ENCODE peak calls at places on chromosome 5, in six cellular contexts. One of them, this sample, is unnamed.

GRCh38 chr5:1974501-1975405 is 92.0 kb upstream of the IRX4 start:
- DNase-seq in HS-27A: no peak
- DNase-seq in posterior cingulate gyrus: no peak
- DNase-seq in A549: no peak
- DNase-seq in tibial nerve: no peak
- DNase-seq in OCI-M1: no peak
- DNase-seq in this sample: no peak

GRCh38 chr5:142717582-142718215 is 31.8 kb upstream of the FGF1 start:
- DNase-seq in tibial nerve: no peak
- DNase-seq in HS-27A: no peak
- DNase-seq in posterior cingulate gyrus: no peak
- DNase-seq in A549: peak
- DNase-seq in OCI-M1: peak
- DNase-seq in this sample: peak

GRCh38 chr5:152560508-152561137 is 155.5 kb upstream of the NMUR2 start:
- DNase-seq in HS-27A: no peak
- DNase-seq in tibial nerve: peak
- DNase-seq in posterior cingulate gyrus: peak
- DNase-seq in A549: peak
- DNase-seq in OCI-M1: peak
- DNase-seq in this sample: peak

GRCh38 chr5:56200856-56201638 is 32.1 kb downstream of the ANKRD55 start:
- DNase-seq in HS-27A: no peak
- DNase-seq in posterior cingulate gyrus: peak
- DNase-seq in A549: peak
- DNase-seq in OCI-M1: peak
- DNase-seq in tibial nerve: no peak
- DNase-seq in this sample: peak

GRCh38 chr5:135577421-135577820 is 1.4 kb downstream of the CXCL14 start:
- DNase-seq in HS-27A: no peak
- DNase-seq in tibial nerve: no peak
- DNase-seq in posterior cingulate gyrus: peak
- DNase-seq in OCI-M1: no peak
- DNase-seq in A549: no peak
- DNase-seq in this sample: no peak

GRCh38 chr5:138282918-138283742 is 8.7 kb upstream of the GFRA3 start:
- DNase-seq in HS-27A: no peak
- DNase-seq in posterior cingulate gyrus: no peak
- DNase-seq in A549: peak
- DNase-seq in tibial nerve: no peak
- DNase-seq in OCI-M1: peak
- DNase-seq in this sample: peak

GRCh38 chr5:110371725-110372041 is 354.8 kb downstream of the TMEM232 start:
- DNase-seq in tibial nerve: no peak
- DNase-seq in A549: no peak
- DNase-seq in OCI-M1: peak
- DNase-seq in posterior cingulate gyrus: no peak
- DNase-seq in HS-27A: no peak
- DNase-seq in this sample: no peak

GRCh38 chr5:134245101-134245604 is 19.3 kb upstream of the PPP2CA start:
- DNase-seq in OCI-M1: peak
- DNase-seq in A549: no peak
- DNase-seq in posterior cingulate gyrus: peak
- DNase-seq in tibial nerve: no peak
- DNase-seq in HS-27A: no peak
- DNase-seq in this sample: peak

GRCh38 chr5:147734839-147735238 is 47.7 kb downstream of the JAKMIP2 start:
- DNase-seq in HS-27A: no peak
- DNase-seq in tibial nerve: no peak
- DNase-seq in OCI-M1: no peak
- DNase-seq in posterior cingulate gyrus: no peak
- DNase-seq in A549: no peak
- DNase-seq in this sample: no peak

GRCh38 chr5:108884736-108885135 is 137.0 kb downstream of the FER start:
- DNase-seq in tibial nerve: no peak
- DNase-seq in HS-27A: no peak
- DNase-seq in A549: no peak
- DNase-seq in OCI-M1: peak
- DNase-seq in posterior cingulate gyrus: no peak
- DNase-seq in this sample: no peak

GRCh38 chr5:124748687-124749594 is 2.5 kb upstream of the ZNF608 start:
- DNase-seq in HS-27A: no peak
- DNase-seq in OCI-M1: no peak
- DNase-seq in tibial nerve: peak
- DNase-seq in A549: peak
- DNase-seq in posterior cingulate gyrus: peak
- DNase-seq in this sample: peak

GRCh38 chr5:146339715-146340259 is 1.1 kb downstream of the POU4F3 start:
- DNase-seq in A549: no peak
- DNase-seq in posterior cingulate gyrus: peak
- DNase-seq in OCI-M1: no peak
- DNase-seq in HS-27A: no peak
- DNase-seq in tibial nerve: no peak
- DNase-seq in this sample: no peak

GRCh38 chr5:90873033-90873517 is 314.5 kb downstream of the ADGRV1 start:
- DNase-seq in posterior cingulate gyrus: no peak
- DNase-seq in HS-27A: no peak
- DNase-seq in tibial nerve: no peak
- DNase-seq in A549: no peak
- DNase-seq in OCI-M1: peak
- DNase-seq in this sample: no peak

GRCh38 chr5:17248999-17249634 is 31.7 kb downstream of the BASP1 start:
- DNase-seq in posterior cingulate gyrus: peak
- DNase-seq in HS-27A: peak
- DNase-seq in A549: peak
- DNase-seq in tibial nerve: no peak
- DNase-seq in OCI-M1: no peak
- DNase-seq in this sample: peak

GRCh38 chr5:114450516-114450909 is 88.6 kb downstream of the KCNN2 start:
- DNase-seq in OCI-M1: no peak
- DNase-seq in HS-27A: no peak
- DNase-seq in A549: peak
- DNase-seq in tibial nerve: no peak
- DNase-seq in posterior cingulate gyrus: no peak
- DNase-seq in this sample: peak

GRCh38 chr5:143086851-143087637 is 316.4 kb downstream of the NR3C1 start:
- DNase-seq in OCI-M1: no peak
- DNase-seq in HS-27A: peak
- DNase-seq in tibial nerve: no peak
- DNase-seq in posterior cingulate gyrus: no peak
- DNase-seq in A549: peak
- DNase-seq in this sample: no peak

GRCh38 chr5:176413255-176413565 is 3.1 kb downstream of the CLTB start:
- DNase-seq in OCI-M1: no peak
- DNase-seq in A549: no peak
- DNase-seq in posterior cingulate gyrus: peak
- DNase-seq in HS-27A: no peak
- DNase-seq in tibial nerve: no peak
- DNase-seq in this sample: no peak

GRCh38 chr5:150319484-150319790 is 16.7 kb upstream of the ARSI start:
- DNase-seq in HS-27A: no peak
- DNase-seq in tibial nerve: no peak
- DNase-seq in posterior cingulate gyrus: no peak
- DNase-seq in OCI-M1: no peak
- DNase-seq in A549: no peak
- DNase-seq in this sample: no peak

GRCh38 chr5:61673007-61673735 is 341.1 kb downstream of the ZSWIM6 start:
- DNase-seq in posterior cingulate gyrus: no peak
- DNase-seq in OCI-M1: no peak
- DNase-seq in HS-27A: no peak
- DNase-seq in tibial nerve: no peak
- DNase-seq in A549: no peak
- DNase-seq in this sample: peak

GRCh38 chr5:2265341-2265740 is 382.6 kb upstream of the IRX4 start:
- DNase-seq in tibial nerve: no peak
- DNase-seq in posterior cingulate gyrus: no peak
- DNase-seq in A549: no peak
- DNase-seq in OCI-M1: no peak
- DNase-seq in HS-27A: no peak
- DNase-seq in this sample: no peak

GRCh38 chr5:98769006-98769255 is 4.5 kb upstream of the RGMB start:
- DNase-seq in A549: no peak
- DNase-seq in OCI-M1: no peak
- DNase-seq in tibial nerve: peak
- DNase-seq in HS-27A: no peak
- DNase-seq in posterior cingulate gyrus: peak
- DNase-seq in this sample: peak

GRCh38 chr5:174745495-174745894 is 21.1 kb downstream of the MSX2 start:
- DNase-seq in HS-27A: no peak
- DNase-seq in posterior cingulate gyrus: no peak
- DNase-seq in tibial nerve: no peak
- DNase-seq in OCI-M1: no peak
- DNase-seq in A549: no peak
- DNase-seq in this sample: no peak

GRCh38 chr5:52725065-52725746 is 62.5 kb upstream of the ITGA1 start:
- DNase-seq in HS-27A: no peak
- DNase-seq in OCI-M1: peak
- DNase-seq in A549: no peak
- DNase-seq in tibial nerve: no peak
- DNase-seq in posterior cingulate gyrus: no peak
- DNase-seq in this sample: peak

GRCh38 chr5:174533771-174534221 is 190.6 kb upstream of the MSX2 start:
- DNase-seq in posterior cingulate gyrus: no peak
- DNase-seq in tibial nerve: no peak
- DNase-seq in OCI-M1: peak
- DNase-seq in A549: peak
- DNase-seq in HS-27A: no peak
- DNase-seq in this sample: peak

GRCh38 chr5:111254613-111255012 is 30.4 kb downstream of the CAMK4 start:
- DNase-seq in posterior cingulate gyrus: no peak
- DNase-seq in tibial nerve: no peak
- DNase-seq in OCI-M1: no peak
- DNase-seq in A549: no peak
- DNase-seq in HS-27A: no peak
- DNase-seq in this sample: peak

GRCh38 chr5:52989025-52989780 is at the start of gene ITGA2:
- DNase-seq in tibial nerve: no peak
- DNase-seq in HS-27A: no peak
- DNase-seq in OCI-M1: no peak
- DNase-seq in A549: peak
- DNase-seq in posterior cingulate gyrus: peak
- DNase-seq in this sample: peak

GRCh38 chr5:94911285-94911684 is 292.8 kb downstream of the SLF1 start:
- DNase-seq in posterior cingulate gyrus: no peak
- DNase-seq in HS-27A: no peak
- DNase-seq in tibial nerve: no peak
- DNase-seq in OCI-M1: peak
- DNase-seq in A549: no peak
- DNase-seq in this sample: no peak

GRCh38 chr5:169804861-169805260 is 167.8 kb downstream of the DOCK2 start:
- DNase-seq in posterior cingulate gyrus: no peak
- DNase-seq in tibial nerve: no peak
- DNase-seq in A549: no peak
- DNase-seq in HS-27A: no peak
- DNase-seq in OCI-M1: no peak
- DNase-seq in this sample: no peak

GRCh38 chr5:158777647-158778368 is 321.9 kb downstream of the EBF1 start:
- DNase-seq in OCI-M1: no peak
- DNase-seq in HS-27A: no peak
- DNase-seq in A549: no peak
- DNase-seq in tibial nerve: no peak
- DNase-seq in posterior cingulate gyrus: no peak
- DNase-seq in this sample: no peak